ENCODE peak calls at places on chromosomes 3 and 15, in ten cellular contexts. One of them, this sample, is unnamed.

GRCh38 chr3:71503525-71504249 is 79.8 kb downstream of the FOXP1 start:
- DNase-seq in fibroblast of lung: peak
- DNase-seq in epithelial cell of esophagus: peak
- DNase-seq in tibial nerve: no peak
- DNase-seq in OCI-LY7: no peak
- DNase-seq in GM13976: no peak
- DNase-seq in glutamatergic neuron: no peak
- DNase-seq in ovary: no peak
- DNase-seq in mesothelial cell of epicardium: no peak
- DNase-seq in cardiac muscle cell: peak
- DNase-seq in this sample: no peak

GRCh38 chr3:193980905-193981304 is 155.0 kb upstream of the HES1 start:
- DNase-seq in fibroblast of lung: no peak
- DNase-seq in epithelial cell of esophagus: no peak
- DNase-seq in tibial nerve: no peak
- DNase-seq in OCI-LY7: no peak
- DNase-seq in GM13976: no peak
- DNase-seq in glutamatergic neuron: no peak
- DNase-seq in ovary: no peak
- DNase-seq in mesothelial cell of epicardium: no peak
- DNase-seq in cardiac muscle cell: no peak
- DNase-seq in this sample: no peak

GRCh38 chr3:65963787-65964707 is 74.7 kb downstream of the MAGI1 start:
- DNase-seq in fibroblast of lung: peak
- DNase-seq in epithelial cell of esophagus: peak
- DNase-seq in tibial nerve: no peak
- DNase-seq in OCI-LY7: no peak
- DNase-seq in GM13976: peak
- DNase-seq in glutamatergic neuron: no peak
- DNase-seq in ovary: no peak
- DNase-seq in mesothelial cell of epicardium: no peak
- DNase-seq in cardiac muscle cell: peak
- DNase-seq in this sample: no peak

GRCh38 chr3:60954049-60954448 is 297.2 kb downstream of the FHIT start:
- DNase-seq in fibroblast of lung: peak
- DNase-seq in epithelial cell of esophagus: peak
- DNase-seq in tibial nerve: no peak
- DNase-seq in OCI-LY7: no peak
- DNase-seq in GM13976: no peak
- DNase-seq in glutamatergic neuron: no peak
- DNase-seq in ovary: no peak
- DNase-seq in mesothelial cell of epicardium: no peak
- DNase-seq in cardiac muscle cell: no peak
- DNase-seq in this sample: no peak

GRCh38 chr3:42228796-42229195 is 37.2 kb downstream of the CCK start:
- DNase-seq in fibroblast of lung: no peak
- DNase-seq in epithelial cell of esophagus: peak
- DNase-seq in tibial nerve: no peak
- DNase-seq in OCI-LY7: peak
- DNase-seq in GM13976: peak
- DNase-seq in glutamatergic neuron: no peak
- DNase-seq in ovary: no peak
- DNase-seq in mesothelial cell of epicardium: no peak
- DNase-seq in cardiac muscle cell: peak
- DNase-seq in this sample: no peak

GRCh38 chr3:10615715-10616114 is 110.3 kb upstream of the ATP2B2 start:
- DNase-seq in fibroblast of lung: no peak
- DNase-seq in epithelial cell of esophagus: no peak
- DNase-seq in tibial nerve: no peak
- DNase-seq in OCI-LY7: no peak
- DNase-seq in GM13976: no peak
- DNase-seq in glutamatergic neuron: no peak
- DNase-seq in ovary: no peak
- DNase-seq in mesothelial cell of epicardium: no peak
- DNase-seq in cardiac muscle cell: no peak
- DNase-seq in this sample: no peak

GRCh38 chr3:185460283-185460682 is 38.6 kb downstream of the TMEM41A start:
- DNase-seq in fibroblast of lung: no peak
- DNase-seq in epithelial cell of esophagus: no peak
- DNase-seq in tibial nerve: no peak
- DNase-seq in OCI-LY7: no peak
- DNase-seq in GM13976: no peak
- DNase-seq in glutamatergic neuron: no peak
- DNase-seq in ovary: no peak
- DNase-seq in mesothelial cell of epicardium: no peak
- DNase-seq in cardiac muscle cell: no peak
- DNase-seq in this sample: no peak

GRCh38 chr15:67105065-67105951 is 39.9 kb downstream of the SMAD3 start:
- DNase-seq in fibroblast of lung: peak
- DNase-seq in epithelial cell of esophagus: peak
- DNase-seq in tibial nerve: no peak
- DNase-seq in OCI-LY7: no peak
- DNase-seq in GM13976: no peak
- DNase-seq in glutamatergic neuron: peak
- DNase-seq in ovary: peak
- DNase-seq in mesothelial cell of epicardium: no peak
- DNase-seq in cardiac muscle cell: peak
- DNase-seq in this sample: no peak

GRCh38 chr3:183895296-183895695 is 10.6 kb upstream of the PARL start:
- DNase-seq in fibroblast of lung: peak
- DNase-seq in epithelial cell of esophagus: peak
- DNase-seq in tibial nerve: no peak
- DNase-seq in OCI-LY7: peak
- DNase-seq in GM13976: peak
- DNase-seq in glutamatergic neuron: no peak
- DNase-seq in ovary: no peak
- DNase-seq in mesothelial cell of epicardium: no peak
- DNase-seq in cardiac muscle cell: peak
- DNase-seq in this sample: no peak

GRCh38 chr15:75156306-75157215 is 45.1 kb upstream of the C15orf39 start:
- DNase-seq in fibroblast of lung: no peak
- DNase-seq in epithelial cell of esophagus: no peak
- DNase-seq in tibial nerve: no peak
- DNase-seq in OCI-LY7: no peak
- DNase-seq in GM13976: no peak
- DNase-seq in glutamatergic neuron: no peak
- DNase-seq in ovary: no peak
- DNase-seq in mesothelial cell of epicardium: no peak
- DNase-seq in cardiac muscle cell: no peak
- DNase-seq in this sample: no peak

GRCh38 chr3:77601853-77602440 is 562.0 kb downstream of the ROBO2 start:
- DNase-seq in fibroblast of lung: no peak
- DNase-seq in epithelial cell of esophagus: no peak
- DNase-seq in tibial nerve: no peak
- DNase-seq in OCI-LY7: no peak
- DNase-seq in GM13976: no peak
- DNase-seq in glutamatergic neuron: no peak
- DNase-seq in ovary: no peak
- DNase-seq in mesothelial cell of epicardium: no peak
- DNase-seq in cardiac muscle cell: no peak
- DNase-seq in this sample: no peak

GRCh38 chr15:22925875-22926274 is 54.3 kb downstream of the CYFIP1 start:
- DNase-seq in fibroblast of lung: no peak
- DNase-seq in epithelial cell of esophagus: no peak
- DNase-seq in tibial nerve: no peak
- DNase-seq in OCI-LY7: no peak
- DNase-seq in GM13976: no peak
- DNase-seq in glutamatergic neuron: no peak
- DNase-seq in ovary: no peak
- DNase-seq in mesothelial cell of epicardium: no peak
- DNase-seq in cardiac muscle cell: no peak
- DNase-seq in this sample: no peak

GRCh38 chr15:57114070-57114469 is 195.6 kb downstream of the TCF12 start:
- DNase-seq in fibroblast of lung: peak
- DNase-seq in epithelial cell of esophagus: no peak
- DNase-seq in tibial nerve: no peak
- DNase-seq in OCI-LY7: no peak
- DNase-seq in GM13976: no peak
- DNase-seq in glutamatergic neuron: no peak
- DNase-seq in ovary: no peak
- DNase-seq in mesothelial cell of epicardium: no peak
- DNase-seq in cardiac muscle cell: peak
- DNase-seq in this sample: no peak

GRCh38 chr15:77031376-77032050 is 36.6 kb downstream of the PSTPIP1 start:
- DNase-seq in fibroblast of lung: no peak
- DNase-seq in epithelial cell of esophagus: no peak
- DNase-seq in tibial nerve: no peak
- DNase-seq in OCI-LY7: peak
- DNase-seq in GM13976: peak
- DNase-seq in glutamatergic neuron: peak
- DNase-seq in ovary: no peak
- DNase-seq in mesothelial cell of epicardium: peak
- DNase-seq in cardiac muscle cell: no peak
- DNase-seq in this sample: peak

DNA sequence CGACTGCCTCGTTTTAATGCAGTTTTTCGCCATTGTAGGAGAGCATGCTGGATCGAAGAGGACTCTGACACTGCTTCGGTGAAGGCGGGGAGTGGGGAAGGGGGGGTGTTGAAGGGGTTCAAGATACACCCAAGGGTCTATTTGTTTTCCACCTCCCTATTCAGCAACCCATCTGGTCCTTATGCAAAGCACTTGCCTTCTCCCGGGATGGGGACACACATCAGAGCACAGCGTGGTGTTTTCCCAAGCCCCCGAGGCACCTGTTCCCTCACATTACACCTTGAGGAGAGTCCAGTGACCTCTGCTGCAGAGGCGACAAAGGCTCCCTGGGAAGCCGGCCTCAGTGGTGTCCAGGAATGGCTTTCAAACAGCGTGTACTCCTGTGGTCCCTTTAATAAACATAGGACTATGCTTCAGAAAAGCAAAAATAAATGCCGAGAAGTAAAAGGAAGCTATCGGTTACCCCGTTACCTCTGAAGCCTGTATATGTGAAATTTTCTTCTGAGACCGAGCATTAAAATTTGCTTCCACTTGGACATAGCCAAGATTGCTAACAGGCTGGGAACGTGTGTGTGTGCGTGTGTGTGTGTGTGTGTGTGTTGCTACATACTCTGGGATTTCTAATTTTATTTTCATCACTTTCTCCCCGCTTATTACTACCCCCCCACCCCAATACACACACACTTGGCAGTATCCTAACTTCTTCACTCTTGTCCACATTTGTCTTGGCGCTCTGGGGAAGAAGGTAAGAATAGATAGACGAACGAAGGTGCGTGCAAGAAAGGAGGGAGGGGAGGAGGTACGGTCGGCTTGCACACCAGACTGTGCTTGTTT is 53.2 kb downstream of the CCDC54 start:
- DNase-seq in fibroblast of lung: peak
- DNase-seq in epithelial cell of esophagus: peak
- DNase-seq in tibial nerve: no peak
- DNase-seq in OCI-LY7: no peak
- DNase-seq in GM13976: peak
- DNase-seq in glutamatergic neuron: no peak
- DNase-seq in ovary: no peak
- DNase-seq in mesothelial cell of epicardium: no peak
- DNase-seq in cardiac muscle cell: peak
- DNase-seq in this sample: no peak
- TF ChIP-seq CTCF in fibroblast of lung: no peak
- TF ChIP-seq CTCF in epithelial cell of esophagus: no peak
- TF ChIP-seq CTCF in tibial nerve: no peak
- TF ChIP-seq CTCF in OCI-LY7: peak
- TF ChIP-seq CTCF in GM13976: no peak
- TF ChIP-seq CTCF in glutamatergic neuron: peak
- TF ChIP-seq CTCF in ovary: no peak
- TF ChIP-seq CTCF in mesothelial cell of epicardium: peak
- TF ChIP-seq CTCF in cardiac muscle cell: no peak
- TF ChIP-seq CTCF in this sample: no peak

DNA sequence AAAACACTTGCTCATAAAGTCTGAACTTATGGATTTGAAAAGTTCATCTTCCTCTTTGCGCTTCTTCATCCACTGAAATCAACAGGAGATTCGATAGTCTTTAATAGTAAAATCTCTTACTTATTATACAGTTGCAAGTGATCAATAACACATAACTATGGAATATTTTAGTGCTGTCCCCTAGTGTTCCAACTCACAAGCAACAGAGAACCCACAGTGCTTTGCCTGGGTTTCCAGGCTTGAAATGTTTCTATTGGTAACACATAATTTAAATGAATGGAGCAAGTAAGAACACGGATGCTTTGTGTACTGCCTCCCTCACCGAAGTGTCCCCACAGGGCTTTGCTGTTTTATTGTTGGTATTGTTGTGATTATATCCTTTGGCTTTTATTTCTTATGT is 93.5 kb downstream of the WDR72 start:
- DNase-seq in fibroblast of lung: no peak
- DNase-seq in epithelial cell of esophagus: no peak
- DNase-seq in tibial nerve: no peak
- DNase-seq in OCI-LY7: no peak
- DNase-seq in GM13976: no peak
- DNase-seq in glutamatergic neuron: no peak
- DNase-seq in ovary: no peak
- DNase-seq in mesothelial cell of epicardium: no peak
- DNase-seq in cardiac muscle cell: no peak
- DNase-seq in this sample: no peak
- TF ChIP-seq CTCF in fibroblast of lung: no peak
- TF ChIP-seq CTCF in epithelial cell of esophagus: peak
- TF ChIP-seq CTCF in tibial nerve: no peak
- TF ChIP-seq CTCF in OCI-LY7: peak
- TF ChIP-seq CTCF in GM13976: no peak
- TF ChIP-seq CTCF in glutamatergic neuron: no peak
- TF ChIP-seq CTCF in ovary: no peak
- TF ChIP-seq CTCF in mesothelial cell of epicardium: no peak
- TF ChIP-seq CTCF in cardiac muscle cell: no peak
- TF ChIP-seq CTCF in this sample: peak

DNA sequence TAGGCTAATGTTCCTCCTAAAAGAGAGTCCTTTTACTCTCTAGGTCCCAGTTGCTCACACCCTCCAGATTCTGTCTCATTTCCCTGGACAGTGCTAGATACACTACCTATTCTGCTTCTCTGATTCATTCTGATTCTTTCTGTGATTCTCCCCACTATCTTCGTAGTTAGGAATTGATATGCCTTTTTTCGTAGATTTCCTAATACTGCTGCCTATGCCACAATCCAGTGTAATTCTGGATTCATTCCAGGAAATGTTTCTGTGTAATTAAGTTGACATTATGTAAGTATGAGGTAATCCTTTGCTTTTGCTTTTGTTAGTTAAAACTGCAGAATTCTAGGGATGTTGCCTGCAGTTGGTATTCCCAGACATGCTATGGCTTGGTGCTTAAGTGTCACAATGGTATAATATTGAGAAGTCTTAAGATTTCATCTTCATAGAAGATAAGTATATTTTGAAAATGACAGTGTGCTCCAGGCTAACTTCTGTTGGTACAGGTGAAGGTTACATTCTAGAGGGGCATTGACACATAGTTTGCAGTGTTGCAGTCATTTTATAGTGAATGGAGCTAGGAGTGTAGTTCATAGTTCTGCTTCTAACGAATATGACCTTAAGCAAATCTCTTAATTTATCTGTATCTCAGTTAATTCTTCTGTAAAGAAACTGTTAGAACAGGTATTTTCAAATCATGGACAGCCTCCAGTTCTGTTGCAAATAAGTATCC is 54.3 kb downstream of the RIOX2 start:
- DNase-seq in fibroblast of lung: peak
- DNase-seq in epithelial cell of esophagus: peak
- DNase-seq in tibial nerve: no peak
- DNase-seq in OCI-LY7: no peak
- DNase-seq in GM13976: no peak
- DNase-seq in glutamatergic neuron: no peak
- DNase-seq in ovary: no peak
- DNase-seq in mesothelial cell of epicardium: no peak
- DNase-seq in cardiac muscle cell: peak
- DNase-seq in this sample: no peak
- TF ChIP-seq CTCF in fibroblast of lung: no peak
- TF ChIP-seq CTCF in epithelial cell of esophagus: no peak
- TF ChIP-seq CTCF in tibial nerve: no peak
- TF ChIP-seq CTCF in OCI-LY7: no peak
- TF ChIP-seq CTCF in GM13976: no peak
- TF ChIP-seq CTCF in glutamatergic neuron: no peak
- TF ChIP-seq CTCF in ovary: no peak
- TF ChIP-seq CTCF in mesothelial cell of epicardium: no peak
- TF ChIP-seq CTCF in cardiac muscle cell: no peak
- TF ChIP-seq CTCF in this sample: no peak

GRCh38 chr3:64244011-64244942 is 19.0 kb upstream of the PRICKLE2 start:
- DNase-seq in fibroblast of lung: no peak
- DNase-seq in epithelial cell of esophagus: peak
- DNase-seq in tibial nerve: no peak
- DNase-seq in OCI-LY7: peak
- DNase-seq in GM13976: no peak
- DNase-seq in glutamatergic neuron: no peak
- DNase-seq in ovary: no peak
- DNase-seq in mesothelial cell of epicardium: no peak
- DNase-seq in cardiac muscle cell: peak
- DNase-seq in this sample: no peak
- TF ChIP-seq CTCF in fibroblast of lung: peak
- TF ChIP-seq CTCF in epithelial cell of esophagus: peak
- TF ChIP-seq CTCF in tibial nerve: peak
- TF ChIP-seq CTCF in OCI-LY7: peak
- TF ChIP-seq CTCF in GM13976: no peak
- TF ChIP-seq CTCF in glutamatergic neuron: peak
- TF ChIP-seq CTCF in ovary: no peak
- TF ChIP-seq CTCF in mesothelial cell of epicardium: peak
- TF ChIP-seq CTCF in cardiac muscle cell: peak
- TF ChIP-seq CTCF in this sample: peak

This sample was measured in progenitor cell of endocrine pancreas.